ENCODE peak calls at places on chromosomes 12 and 14, in six cellular contexts. A is stimulated activated CD4-positive, alpha-beta T cell treated with anti-CD3 and anti-CD28 coated beads, Interleukin-15, amount 100 ng/mL, for 1 hour; N is left ventricle myocardium inferior; C is NCI-H524; B is activated naive CD4-positive, alpha-beta T cell; Q is DMS153. J is an unnamed sample.
A peak's percentile ranks its signal among the peaks of the same experiment; 100 is the strongest.

GRCh38 chr12:26833692-26834168 is 736 bp upstream of the ITPR2 start:
- DNase-seq in B (peak; percentile 28), A (peak; percentile 6), C (no peak), N (no peak), Q (no peak), J (no peak)

GRCh38 chr14:79229383-79229875 is 981.9 kb downstream of the DIO2 start:
- DNase-seq in B (no peak), Q (no peak), N (no peak), A (no peak), C (no peak), J (no peak)

GRCh38 chr14:93878871-93879270 is 48.3 kb upstream of the FAM181A start:
- DNase-seq in Q (no peak), B (no peak), N (no peak), A (no peak), C (no peak), J (no peak)

GRCh38 chr14:23539209-23539866 is 12.2 kb downstream of the ZFHX2 start:
- DNase-seq in Q (peak; percentile 20), C (peak; percentile 54), N (no peak), A (no peak), B (no peak), J (no peak)

GRCh38 chr14:105440554-105440900 is 20.9 kb downstream of the MTA1 start:
- DNase-seq in A (no peak), N (no peak), B (no peak), C (no peak), Q (no peak), J (no peak)

GRCh38 chr14:31206536-31207286 is 882 bp downstream of the HECTD1 start:
- DNase-seq in C (peak; percentile 34), A (peak; percentile 36), N (peak; percentile 33), Q (no peak), B (peak; percentile 43), J (no peak)

GRCh38 chr12:64142382-64142781 is 79.7 kb downstream of the KICS2 start:
- DNase-seq in Q (no peak), B (no peak), C (no peak), A (no peak), N (no peak), J (no peak)

GRCh38 chr12:89247962-89248361 is 104.3 kb downstream of the DUSP6 start:
- DNase-seq in B (no peak), A (no peak), N (no peak), C (no peak), Q (no peak), J (no peak)

GRCh38 chr12:98422809-98423208 is 92.6 kb upstream of the TMPO start:
- DNase-seq in Q (no peak), C (no peak), B (no peak), A (no peak), N (no peak), J (no peak)

GRCh38 chr14:66496188-66496807 is 10.1 kb downstream of the CCDC196 start:
- DNase-seq in N (no peak), C (no peak), B (no peak), Q (no peak), A (no peak), J (no peak)

GRCh38 chr12:52493172-52493571 is at the start of gene KRT6A:
- DNase-seq in C (no peak), A (no peak), Q (no peak), N (no peak), B (no peak), J (no peak)

GRCh38 chr14:72839351-72839750 is 54.5 kb downstream of the DPF3 start:
- DNase-seq in C (no peak), N (no peak), A (no peak), Q (no peak), B (no peak), J (no peak)

GRCh38 chr12:88416786-88417185 is 163.5 kb downstream of the KITLG start:
- DNase-seq in N (no peak), B (no peak), A (no peak), Q (no peak), C (peak; percentile 7), J (no peak)

GRCh38 chr12:129001-129400 is 62.4 kb downstream of the IQSEC3 start:
- DNase-seq in A (no peak), C (no peak), N (no peak), Q (no peak), B (no peak), J (no peak)

GRCh38 chr14:62031504-62031903 is 269.3 kb downstream of the SNAPC1 start:
- DNase-seq in A (no peak), B (no peak), N (no peak), C (no peak), Q (no peak), J (no peak)

GRCh38 chr14:56846970-56847928 is 37.0 kb upstream of the OTX2 start:
- DNase-seq in B (no peak), Q (no peak), C (no peak), N (no peak), A (no peak), J (no peak)

GRCh38 chr12:116313194-116313910 is 35.9 kb upstream of the MED13L start:
- DNase-seq in C (no peak), N (no peak), Q (no peak), A (no peak), B (no peak), J (no peak)

GRCh38 chr12:57718641-57719528 is 19.7 kb downstream of the AGAP2 start:
- DNase-seq in A (no peak), Q (no peak), C (no peak), N (no peak), B (no peak), J (no peak)

GRCh38 chr12:79673334-79673733 is 17.4 kb downstream of the PAWR start:
- DNase-seq in Q (no peak), B (no peak), N (no peak), A (no peak), C (no peak), J (no peak)

GRCh38 chr12:14893471-14894250 is 8.0 kb upstream of the MGP start:
- DNase-seq in Q (no peak), A (no peak), N (no peak), C (no peak), B (no peak), J (no peak)

GRCh38 chr12:47712171-47712570 is 6.3 kb upstream of the RPAP3 start:
- DNase-seq in A (no peak), C (no peak), Q (no peak), B (no peak), N (no peak), J (no peak)

GRCh38 chr14:20434701-20435453 is 1.1 kb downstream of the KLHL33 start:
- DNase-seq in A (no peak), B (no peak), N (peak; percentile 62), C (peak; percentile 74), Q (no peak), J (no peak)

GRCh38 chr12:66915312-66915904 is 236.5 kb upstream of the GRIP1 start:
- DNase-seq in N (no peak), A (no peak), Q (peak; percentile 45), C (no peak), B (no peak), J (no peak)

GRCh38 chr14:103563089-103563620 is 395 bp downstream of the COA8 start:
- DNase-seq in A (peak; percentile 21), Q (no peak), B (peak; percentile 43), N (no peak), C (no peak), J (no peak)

GRCh38 chr14:71933026-71933587 is 878 bp downstream of the RGS6 start:
- DNase-seq in A (no peak), Q (peak; percentile 16), B (no peak), N (no peak), C (peak; percentile 45), J (no peak)

GRCh38 chr12:103382119-103382518 is 113.6 kb downstream of the C12orf42 start:
- DNase-seq in N (no peak), C (no peak), B (no peak), A (no peak), Q (no peak), J (no peak)

GRCh38 chr12:20101046-20101445 is 267.3 kb upstream of the PDE3A start:
- DNase-seq in B (no peak), Q (no peak), A (no peak), C (no peak), N (peak; percentile 55), J (no peak)

GRCh38 chr12:3247077-3247476 is 169.9 kb downstream of the TSPAN9 start:
- DNase-seq in N (no peak), B (no peak), C (peak; percentile 69), A (no peak), Q (no peak), J (no peak)

GRCh38 chr12:107441906-107442305 is 243.7 kb upstream of the PWP1 start:
- DNase-seq in C (no peak), N (no peak), A (no peak), B (no peak), Q (no peak), J (no peak)

GRCh38 chr12:46661161-46661845 is 164.5 kb downstream of the SLC38A4 start:
- DNase-seq in N (no peak), A (no peak), B (no peak), C (peak; percentile 26), Q (peak; percentile 62), J (peak; percentile 84)

GRCh38 chr12:27123642-27124041 is 41.3 kb upstream of the C12orf71 start:
- DNase-seq in Q (no peak), A (no peak), B (no peak), N (no peak), C (no peak), J (no peak)